ENCODE peak calls at places on chromosomes 12 and 14, in ten cellular contexts. One of them, this sample, is unnamed.

GRCh38 chr12:56684745-56685369 is 3.2 kb downstream of the PTGES3 start:
- DNase-seq in adrenal gland: no peak
- DNase-seq in stomach: peak; percentile 8
- DNase-seq in body of pancreas: no peak
- DNase-seq in esophagus squamous epithelium: no peak
- DNase-seq in transverse colon: no peak
- DNase-seq in A549: no peak
- DNase-seq in sigmoid colon: no peak
- DNase-seq in spleen: peak; percentile 50
- DNase-seq in tibial nerve: no peak
- DNase-seq in this sample: peak; percentile 28

GRCh38 chr12:65204886-65205525 is 35.6 kb downstream of the LEMD3 start:
- DNase-seq in adrenal gland: no peak
- DNase-seq in stomach: no peak
- DNase-seq in body of pancreas: no peak
- DNase-seq in esophagus squamous epithelium: no peak
- DNase-seq in transverse colon: no peak
- DNase-seq in A549: no peak
- DNase-seq in sigmoid colon: no peak
- DNase-seq in spleen: no peak
- DNase-seq in tibial nerve: no peak
- DNase-seq in this sample: no peak

GRCh38 chr14:103576371-103577024 is 13.7 kb downstream of the COA8 start:
- DNase-seq in adrenal gland: peak; percentile 94
- DNase-seq in stomach: peak; percentile 96
- DNase-seq in body of pancreas: peak; percentile 92
- DNase-seq in esophagus squamous epithelium: no peak
- DNase-seq in transverse colon: peak; percentile 95
- DNase-seq in A549: peak; percentile 81
- DNase-seq in sigmoid colon: peak; percentile 97
- DNase-seq in spleen: peak; percentile 91
- DNase-seq in tibial nerve: peak; percentile 77
- DNase-seq in this sample: peak; percentile 91

GRCh38 chr14:31118892-31119291 is 88.7 kb downstream of the HECTD1 start:
- DNase-seq in adrenal gland: no peak
- DNase-seq in stomach: no peak
- DNase-seq in body of pancreas: no peak
- DNase-seq in esophagus squamous epithelium: no peak
- DNase-seq in transverse colon: no peak
- DNase-seq in A549: no peak
- DNase-seq in sigmoid colon: no peak
- DNase-seq in spleen: no peak
- DNase-seq in tibial nerve: no peak
- DNase-seq in this sample: no peak

GRCh38 chr14:105622329-105622955 is 96.1 kb downstream of the TMEM121 start:
- DNase-seq in adrenal gland: no peak
- DNase-seq in stomach: no peak
- DNase-seq in body of pancreas: no peak
- DNase-seq in esophagus squamous epithelium: no peak
- DNase-seq in transverse colon: no peak
- DNase-seq in A549: no peak
- DNase-seq in sigmoid colon: no peak
- DNase-seq in spleen: peak; percentile 53
- DNase-seq in tibial nerve: no peak
- DNase-seq in this sample: no peak

GRCh38 chr14:32650030-32650429 is 288.6 kb upstream of the NPAS3 start:
- DNase-seq in adrenal gland: no peak
- DNase-seq in stomach: no peak
- DNase-seq in body of pancreas: no peak
- DNase-seq in esophagus squamous epithelium: no peak
- DNase-seq in transverse colon: no peak
- DNase-seq in A549: no peak
- DNase-seq in sigmoid colon: no peak
- DNase-seq in spleen: no peak
- DNase-seq in tibial nerve: no peak
- DNase-seq in this sample: no peak

GRCh38 chr12:106289196-106289681 is 13.3 kb upstream of the TCP11L2 start:
- DNase-seq in adrenal gland: no peak
- DNase-seq in stomach: no peak
- DNase-seq in body of pancreas: no peak
- DNase-seq in esophagus squamous epithelium: no peak
- DNase-seq in transverse colon: no peak
- DNase-seq in A549: no peak
- DNase-seq in sigmoid colon: no peak
- DNase-seq in spleen: no peak
- DNase-seq in tibial nerve: no peak
- DNase-seq in this sample: peak; percentile 9

GRCh38 chr12:132824053-132824452 is 4.6 kb downstream of the GOLGA3 start:
- DNase-seq in adrenal gland: no peak
- DNase-seq in stomach: no peak
- DNase-seq in body of pancreas: no peak
- DNase-seq in esophagus squamous epithelium: no peak
- DNase-seq in transverse colon: peak; percentile 32
- DNase-seq in A549: no peak
- DNase-seq in sigmoid colon: no peak
- DNase-seq in spleen: no peak
- DNase-seq in tibial nerve: no peak
- DNase-seq in this sample: no peak

GRCh38 chr12:29088611-29089219 is 60.4 kb upstream of the FAR2 start:
- DNase-seq in adrenal gland: no peak
- DNase-seq in stomach: no peak
- DNase-seq in body of pancreas: no peak
- DNase-seq in esophagus squamous epithelium: no peak
- DNase-seq in transverse colon: no peak
- DNase-seq in A549: peak; percentile 5
- DNase-seq in sigmoid colon: no peak
- DNase-seq in spleen: no peak
- DNase-seq in tibial nerve: no peak
- DNase-seq in this sample: no peak

GRCh38 chr14:78611796-78612571 is 441.8 kb downstream of the NRXN3 start:
- DNase-seq in adrenal gland: no peak
- DNase-seq in stomach: no peak
- DNase-seq in body of pancreas: no peak
- DNase-seq in esophagus squamous epithelium: no peak
- DNase-seq in transverse colon: no peak
- DNase-seq in A549: no peak
- DNase-seq in sigmoid colon: no peak
- DNase-seq in spleen: no peak
- DNase-seq in tibial nerve: no peak
- DNase-seq in this sample: no peak

GRCh38 chr12:1880876-1881275 is 37.6 kb downstream of the CACNA2D4 start:
- DNase-seq in adrenal gland: no peak
- DNase-seq in stomach: no peak
- DNase-seq in body of pancreas: no peak
- DNase-seq in esophagus squamous epithelium: no peak
- DNase-seq in transverse colon: no peak
- DNase-seq in A549: no peak
- DNase-seq in sigmoid colon: no peak
- DNase-seq in spleen: no peak
- DNase-seq in tibial nerve: no peak
- DNase-seq in this sample: peak; percentile 58

GRCh38 chr14:24032727-24033418 is 18.9 kb upstream of the CARMIL3 start:
- DNase-seq in adrenal gland: peak; percentile 67
- DNase-seq in stomach: peak; percentile 49
- DNase-seq in body of pancreas: peak; percentile 47
- DNase-seq in esophagus squamous epithelium: no peak
- DNase-seq in transverse colon: no peak
- DNase-seq in A549: peak; percentile 41
- DNase-seq in sigmoid colon: no peak
- DNase-seq in spleen: no peak
- DNase-seq in tibial nerve: no peak
- DNase-seq in this sample: no peak

GRCh38 chr12:77152623-77153193 is 87.3 kb upstream of the E2F7 start:
- DNase-seq in adrenal gland: no peak
- DNase-seq in stomach: no peak
- DNase-seq in body of pancreas: no peak
- DNase-seq in esophagus squamous epithelium: no peak
- DNase-seq in transverse colon: no peak
- DNase-seq in A549: no peak
- DNase-seq in sigmoid colon: no peak
- DNase-seq in spleen: no peak
- DNase-seq in tibial nerve: no peak
- DNase-seq in this sample: no peak

GRCh38 chr12:10249690-10250455 is 37.2 kb downstream of the GABARAPL1 start:
- DNase-seq in adrenal gland: no peak
- DNase-seq in stomach: no peak
- DNase-seq in body of pancreas: no peak
- DNase-seq in esophagus squamous epithelium: no peak
- DNase-seq in transverse colon: no peak
- DNase-seq in A549: no peak
- DNase-seq in sigmoid colon: no peak
- DNase-seq in spleen: no peak
- DNase-seq in tibial nerve: no peak
- DNase-seq in this sample: no peak

GRCh38 chr12:90970471-90970870 is 15.5 kb upstream of the CCER1 start:
- DNase-seq in adrenal gland: no peak
- DNase-seq in stomach: no peak
- DNase-seq in body of pancreas: no peak
- DNase-seq in esophagus squamous epithelium: no peak
- DNase-seq in transverse colon: no peak
- DNase-seq in A549: no peak
- DNase-seq in sigmoid colon: no peak
- DNase-seq in spleen: no peak
- DNase-seq in tibial nerve: no peak
- DNase-seq in this sample: no peak

GRCh38 chr14:104271394-104271793 is 133.0 kb downstream of the KIF26A start:
- DNase-seq in adrenal gland: no peak
- DNase-seq in stomach: no peak
- DNase-seq in body of pancreas: no peak
- DNase-seq in esophagus squamous epithelium: no peak
- DNase-seq in transverse colon: no peak
- DNase-seq in A549: no peak
- DNase-seq in sigmoid colon: no peak
- DNase-seq in spleen: no peak
- DNase-seq in tibial nerve: no peak
- DNase-seq in this sample: no peak

GRCh38 chr14:25988536-25988935 is 609.3 kb downstream of the NOVA1 start:
- DNase-seq in adrenal gland: peak; percentile 22
- DNase-seq in stomach: no peak
- DNase-seq in body of pancreas: no peak
- DNase-seq in esophagus squamous epithelium: no peak
- DNase-seq in transverse colon: no peak
- DNase-seq in A549: no peak
- DNase-seq in sigmoid colon: no peak
- DNase-seq in spleen: no peak
- DNase-seq in tibial nerve: no peak
- DNase-seq in this sample: no peak

GRCh38 chr14:22189873-22190272 is 399.2 kb downstream of the DAD1 start:
- DNase-seq in adrenal gland: no peak
- DNase-seq in stomach: no peak
- DNase-seq in body of pancreas: no peak
- DNase-seq in esophagus squamous epithelium: no peak
- DNase-seq in transverse colon: no peak
- DNase-seq in A549: no peak
- DNase-seq in sigmoid colon: no peak
- DNase-seq in spleen: no peak
- DNase-seq in tibial nerve: no peak
- DNase-seq in this sample: no peak
- TF ChIP-seq POLR2A in adrenal gland: no peak
- TF ChIP-seq POLR2A in stomach: no peak
- TF ChIP-seq POLR2A in body of pancreas: no peak
- TF ChIP-seq POLR2A in esophagus squamous epithelium: no peak
- TF ChIP-seq POLR2A in transverse colon: no peak
- TF ChIP-seq POLR2A in A549: no peak
- TF ChIP-seq POLR2A in sigmoid colon: no peak
- TF ChIP-seq POLR2A in spleen: no peak
- TF ChIP-seq POLR2A in tibial nerve: no peak
- TF ChIP-seq POLR2A in this sample: no peak

GRCh38 chr14:64611358-64612020 is 61.7 kb downstream of the PPP1R36 start:
- DNase-seq in adrenal gland: no peak
- DNase-seq in stomach: no peak
- DNase-seq in body of pancreas: no peak
- DNase-seq in esophagus squamous epithelium: no peak
- DNase-seq in transverse colon: no peak
- DNase-seq in A549: no peak
- DNase-seq in sigmoid colon: no peak
- DNase-seq in spleen: no peak
- DNase-seq in tibial nerve: no peak
- DNase-seq in this sample: no peak
- H3K4me3 ChIP-seq in adrenal gland: no peak overlapping the region
- H3K4me3 ChIP-seq in stomach: no peak overlapping the region
- H3K4me3 ChIP-seq in body of pancreas: no peak overlapping the region
- H3K4me3 ChIP-seq in esophagus squamous epithelium: no peak overlapping the region
- H3K4me3 ChIP-seq in transverse colon: no peak overlapping the region
- H3K4me3 ChIP-seq in A549: no peak overlapping the region
- H3K4me3 ChIP-seq in sigmoid colon: no peak overlapping the region
- H3K4me3 ChIP-seq in spleen: no peak overlapping the region
- H3K4me3 ChIP-seq in tibial nerve: no peak overlapping the region
- H3K4me3 ChIP-seq in this sample: no peak overlapping the region

GRCh38 chr14:72975776-72976175 is 49.5 kb downstream of the DCAF4 start:
- DNase-seq in adrenal gland: no peak
- DNase-seq in stomach: no peak
- DNase-seq in body of pancreas: no peak
- DNase-seq in esophagus squamous epithelium: no peak
- DNase-seq in transverse colon: no peak
- DNase-seq in A549: peak; percentile 29
- DNase-seq in sigmoid colon: no peak
- DNase-seq in spleen: peak; percentile 24
- DNase-seq in tibial nerve: no peak
- DNase-seq in this sample: no peak
- TF ChIP-seq CTCF in adrenal gland: no peak
- TF ChIP-seq CTCF in stomach: no peak
- TF ChIP-seq CTCF in body of pancreas: no peak
- TF ChIP-seq CTCF in esophagus squamous epithelium: no peak
- TF ChIP-seq CTCF in transverse colon: no peak
- TF ChIP-seq CTCF in A549: peak; percentile 12
- TF ChIP-seq CTCF in sigmoid colon: no peak
- TF ChIP-seq CTCF in spleen: no peak
- TF ChIP-seq CTCF in tibial nerve: no peak
- TF ChIP-seq CTCF in this sample: no peak

GRCh38 chr12:93521225-93521854 is 51.1 kb upstream of the SOCS2 start:
- DNase-seq in adrenal gland: peak; percentile 8
- DNase-seq in stomach: peak; percentile 72
- DNase-seq in body of pancreas: peak; percentile 13
- DNase-seq in esophagus squamous epithelium: no peak
- DNase-seq in transverse colon: no peak
- DNase-seq in A549: no peak
- DNase-seq in sigmoid colon: no peak
- DNase-seq in spleen: no peak
- DNase-seq in tibial nerve: no peak
- DNase-seq in this sample: no peak
- TF ChIP-seq POLR2A in adrenal gland: no peak
- TF ChIP-seq POLR2A in stomach: no peak
- TF ChIP-seq POLR2A in body of pancreas: no peak
- TF ChIP-seq POLR2A in esophagus squamous epithelium: no peak
- TF ChIP-seq POLR2A in transverse colon: no peak
- TF ChIP-seq POLR2A in A549: no peak
- TF ChIP-seq POLR2A in sigmoid colon: no peak
- TF ChIP-seq POLR2A in spleen: no peak
- TF ChIP-seq POLR2A in tibial nerve: no peak
- TF ChIP-seq POLR2A in this sample: no peak

GRCh38 chr12:94265521-94265920 is 117.1 kb downstream of the PLXNC1 start:
- DNase-seq in adrenal gland: no peak
- DNase-seq in stomach: no peak
- DNase-seq in body of pancreas: no peak
- DNase-seq in esophagus squamous epithelium: no peak
- DNase-seq in transverse colon: no peak
- DNase-seq in A549: no peak
- DNase-seq in sigmoid colon: no peak
- DNase-seq in spleen: no peak
- DNase-seq in tibial nerve: no peak
- DNase-seq in this sample: no peak
- H3K4me3 ChIP-seq in adrenal gland: no peak overlapping the region
- H3K4me3 ChIP-seq in stomach: no peak overlapping the region
- H3K4me3 ChIP-seq in body of pancreas: no peak overlapping the region
- H3K4me3 ChIP-seq in esophagus squamous epithelium: no peak overlapping the region
- H3K4me3 ChIP-seq in transverse colon: no peak overlapping the region
- H3K4me3 ChIP-seq in A549: no peak overlapping the region
- H3K4me3 ChIP-seq in sigmoid colon: no peak overlapping the region
- H3K4me3 ChIP-seq in spleen: no peak overlapping the region
- H3K4me3 ChIP-seq in tibial nerve: no peak overlapping the region
- H3K4me3 ChIP-seq in this sample: no peak overlapping the region